ENCODE peak calls at places on chromosome 7, in five cellular contexts. L is CD8-positive, alpha-beta memory T cell; X is naive thymus-derived CD4-positive, alpha-beta T cell; V is left ventricle myocardium inferior; C is neuronal stem cell. P is an unnamed sample.

GRCh38 chr7:17144313-17144712 is 154.1 kb upstream of the AHR start:
- DNase-seq in X (no peak), L (peak), V (no peak), C (no peak), P (peak)

GRCh38 chr7:81111781-81112540 is 193.1 kb upstream of the SEMA3C start:
- DNase-seq in L (no peak), V (no peak), X (no peak), C (no peak), P (peak)

GRCh38 chr7:156071612-156072011 is 259.3 kb upstream of the SHH start:
- DNase-seq in X (no peak), V (no peak), L (no peak), C (no peak), P (no peak)

GRCh38 chr7:20651960-20652544 is 36.6 kb downstream of the ABCB5 start:
- DNase-seq in C (no peak), L (no peak), V (no peak), X (no peak), P (peak)

GRCh38 chr7:43553999-43554398 is 28.9 kb upstream of the STK17A start:
- DNase-seq in L (no peak), V (no peak), X (peak), C (no peak), P (peak)

GRCh38 chr7:5634107-5634950 is 147.1 kb downstream of the RNF216 start:
- DNase-seq in V (peak), X (no peak), L (no peak), C (no peak), P (peak)

GRCh38 chr7:87810130-87810529 is 66.0 kb downstream of the SLC25A40 start:
- DNase-seq in L (no peak), V (no peak), C (peak), X (no peak), P (no peak)

GRCh38 chr7:93366816-93367215 is 134.7 kb downstream of the VPS50 start:
- DNase-seq in C (no peak), V (no peak), X (no peak), L (no peak), P (no peak)

GRCh38 chr7:38880454-38880853 is 28.5 kb downstream of the VPS41 start:
- DNase-seq in X (no peak), L (no peak), V (no peak), C (no peak), P (no peak)

GRCh38 chr7:132837529-132837928 is 244.4 kb downstream of the CHCHD3 start:
- DNase-seq in L (no peak), X (no peak), V (no peak), C (no peak), P (no peak)

GRCh38 chr7:103466814-103467213 is 20.8 kb upstream of the SLC26A5 start:
- DNase-seq in L (no peak), V (no peak), C (no peak), X (no peak), P (no peak)

GRCh38 chr7:32761451-32762320 is 129.9 kb downstream of the KBTBD2 start:
- DNase-seq in X (no peak), V (no peak), L (no peak), C (no peak), P (no peak)

GRCh38 chr7:102875700-102876192 is 37.1 kb upstream of the LRRC17 start:
- DNase-seq in V (no peak), C (no peak), L (no peak), X (no peak), P (peak)

GRCh38 chr7:27191716-27192545 is 6.9 kb upstream of the HOXA11 start:
- DNase-seq in X (no peak), L (no peak), C (no peak), V (no peak), P (no peak)

GRCh38 chr7:155531686-155532085 is 14.7 kb downstream of the CNPY1 start:
- DNase-seq in V (no peak), X (no peak), C (no peak), L (no peak), P (no peak)

GRCh38 chr7:124702385-124702784 is 63.2 kb downstream of the GPR37 start:
- DNase-seq in C (no peak), V (no peak), X (no peak), L (no peak), P (peak)

GRCh38 chr7:30596721-30597120 is 2.0 kb downstream of the GARS1 start:
- DNase-seq in L (no peak), C (no peak), V (no peak), X (no peak), P (no peak)

GRCh38 chr7:20338285-20338684 is 7.6 kb downstream of the ITGB8 start:
- DNase-seq in V (no peak), C (no peak), L (no peak), X (no peak), P (no peak)

GRCh38 chr7:47518827-47519226 is 63.1 kb downstream of the TNS3 start:
- DNase-seq in C (no peak), V (no peak), X (no peak), L (no peak), P (peak)

GRCh38 chr7:47521041-47521795 is 60.7 kb downstream of the TNS3 start:
- DNase-seq in C (no peak), V (no peak), L (no peak), X (no peak), P (no peak)

GRCh38 chr7:47521816-47522561 is 59.9 kb downstream of the TNS3 start:
- DNase-seq in X (no peak), L (no peak), C (no peak), V (no peak), P (no peak)

GRCh38 chr7:47517821-47518480 is 64.0 kb downstream of the TNS3 start:
- DNase-seq in C (no peak), X (no peak), L (no peak), V (no peak), P (no peak)

DNA sequence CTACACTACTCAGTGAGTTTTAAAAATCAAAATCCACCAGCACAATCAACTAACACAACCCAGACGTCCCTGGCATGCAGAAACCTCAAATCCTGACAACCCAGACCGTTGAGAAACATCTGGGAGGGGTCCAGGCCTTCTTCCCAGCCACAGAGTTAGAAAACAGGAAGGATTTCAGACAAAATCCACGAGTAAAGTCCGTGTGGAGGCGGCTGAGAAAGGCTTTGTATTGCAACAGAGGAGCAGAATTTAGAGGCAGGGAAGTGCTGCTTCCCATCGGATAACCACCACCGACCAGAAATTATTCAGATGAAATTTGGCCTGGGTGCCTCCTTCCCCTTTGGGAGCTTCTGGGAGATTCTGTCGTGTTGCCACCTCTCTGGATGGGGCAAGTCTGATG is 61.5 kb downstream of the TNS3 start:
- DNase-seq in L (no peak), V (peak), C (no peak), X (no peak), P (peak)
- H3K27ac ChIP-seq in L (no peak), V (peak), C (no peak), X (no peak), P (peak)

GRCh38 chr7:711967-712600 is 14.4 kb upstream of the DNAAF5 start:
- DNase-seq in C (no peak), X (peak), L (no peak), V (no peak), P (no peak)
- H3K27ac ChIP-seq in C (no peak), X (peak), L (no peak), V (peak), P (no peak)

GRCh38 chr7:149859369-149859768 is 14.4 kb upstream of the ATP6V0E2 start:
- DNase-seq in V (no peak), L (no peak), X (no peak), C (no peak), P (no peak)

GRCh38 chr7:149855368-149856305 is 17.5 kb downstream of the ZNF862 start:
- DNase-seq in L (no peak), V (no peak), C (no peak), X (no peak), P (peak)

GRCh38 chr7:149854611-149855367 is 16.6 kb downstream of the ZNF862 start:
- DNase-seq in C (no peak), L (no peak), X (peak), V (peak), P (peak)

GRCh38 chr7:149859881-149860280 is 13.9 kb upstream of the ATP6V0E2 start:
- DNase-seq in V (no peak), C (no peak), L (no peak), X (no peak), P (no peak)

DNA sequence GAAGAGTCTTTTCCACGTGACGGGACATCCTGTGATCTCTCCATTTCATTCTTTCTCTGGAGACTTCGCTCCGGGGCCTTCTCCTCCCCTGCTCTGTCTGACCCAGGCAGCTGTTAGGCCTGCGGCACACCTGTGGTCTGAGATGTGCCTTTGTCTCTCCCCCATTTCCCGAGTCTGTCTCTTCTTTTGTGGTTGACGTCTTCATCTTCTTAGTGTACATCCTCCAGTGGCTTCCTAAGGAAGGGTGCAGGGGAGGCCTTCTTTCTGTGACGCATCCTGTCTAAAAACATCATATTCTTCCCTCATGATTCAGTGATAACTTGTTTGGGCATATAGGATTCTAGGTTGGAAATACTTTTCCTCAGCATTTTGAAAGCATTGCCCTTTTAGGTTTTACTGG is 17.2 kb upstream of the ATP6V0E2 start:
- DNase-seq in L (no peak), X (peak), V (no peak), C (no peak), P (no peak)
- H3K27ac ChIP-seq in L (no peak), X (peak), V (no peak), C (no peak), P (no peak)

GRCh38 chr7:95004618-95005282 is 97.4 kb downstream of the PPP1R9A start:
- DNase-seq in X (no peak), V (no peak), L (no peak), C (no peak), P (peak)

GRCh38 chr7:95001258-95001657 is 93.9 kb downstream of the PPP1R9A start:
- DNase-seq in L (no peak), X (no peak), C (no peak), V (no peak), P (no peak)

GRCh38 chr7:94998951-94999350 is 91.6 kb downstream of the PPP1R9A start:
- DNase-seq in L (no peak), X (no peak), V (no peak), C (no peak), P (no peak)

GRCh38 chr7:95002726-95003125 is 95.3 kb downstream of the PPP1R9A start:
- DNase-seq in X (no peak), V (no peak), C (no peak), L (no peak), P (no peak)

DNA sequence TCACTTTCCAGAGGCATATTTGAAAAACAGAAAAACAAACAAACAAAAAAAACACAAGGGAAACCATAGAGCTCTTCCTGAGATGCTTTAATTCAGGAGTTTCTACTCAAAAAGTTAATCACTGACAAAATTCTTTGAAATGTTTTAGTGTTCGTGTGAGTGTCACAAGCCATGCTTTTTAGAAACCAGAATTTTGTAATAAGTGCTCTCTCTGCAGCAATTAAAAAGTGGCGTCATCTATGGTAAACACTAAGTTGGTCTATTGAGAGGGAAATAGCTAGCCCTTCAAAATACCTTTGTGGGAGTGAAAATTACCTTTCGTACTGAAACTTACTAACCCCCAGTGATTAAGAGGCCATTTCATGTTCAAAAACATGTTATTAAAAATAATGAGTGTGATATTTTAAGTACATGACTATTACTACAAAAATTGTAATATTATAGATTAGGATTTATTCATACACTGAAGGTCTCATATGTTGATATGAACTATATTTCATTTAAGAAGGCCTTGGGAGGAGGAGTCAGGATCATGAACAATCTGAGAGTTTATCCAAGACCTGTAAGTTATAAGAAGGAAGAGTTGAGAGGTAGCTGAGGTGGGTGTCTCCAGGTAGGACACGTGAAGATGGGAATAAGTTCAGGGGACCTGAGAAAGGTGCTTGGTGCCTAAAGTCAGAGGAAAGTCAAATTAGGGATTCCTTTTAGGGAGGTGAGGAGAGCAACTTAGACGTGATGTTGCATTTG is 94.6 kb downstream of the PPP1R9A start:
- DNase-seq in X (no peak), C (no peak), V (no peak), L (no peak), P (no peak)
- H3K27ac ChIP-seq in X (no peak), C (no peak), V (no peak), L (no peak), P (no peak)

DNA sequence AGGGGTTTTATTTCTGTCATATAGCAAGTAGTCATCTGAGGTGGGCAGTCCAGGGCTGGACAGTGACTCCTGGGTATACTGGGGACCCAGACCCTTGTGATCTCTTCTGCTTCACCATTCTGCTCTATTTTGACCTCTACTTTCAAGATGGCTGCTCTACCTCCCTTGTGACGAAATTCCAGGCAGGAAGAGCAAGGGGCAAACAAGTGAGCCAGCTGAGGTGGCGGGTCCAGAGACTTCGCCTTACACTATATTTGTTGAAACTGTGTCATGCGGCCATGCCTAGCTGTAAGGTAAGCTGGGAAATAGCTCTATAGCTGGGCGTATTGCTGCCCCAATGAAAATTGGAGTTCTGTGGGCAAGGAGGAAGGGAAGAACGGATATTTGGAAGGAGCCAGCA is 7.9 kb upstream of the CPA1 start:
- DNase-seq in L (no peak), C (no peak), V (no peak), X (no peak), P (no peak)
- H3K27ac ChIP-seq in L (no peak), C (no peak), V (peak), X (no peak), P (peak)

GRCh38 chr7:22868509-22868908 is 45.9 kb upstream of the TOMM7 start:
- DNase-seq in C (no peak), L (no peak), V (no peak), X (no peak), P (no peak)

GRCh38 chr7:22874904-22875303 is 52.3 kb upstream of the TOMM7 start:
- DNase-seq in X (no peak), V (no peak), C (no peak), L (no peak), P (no peak)

GRCh38 chr7:22875475-22875874 is 52.8 kb upstream of the TOMM7 start:
- DNase-seq in L (no peak), X (no peak), C (no peak), V (no peak), P (no peak)

GRCh38 chr7:22867589-22867988 is 44.9 kb upstream of the TOMM7 start:
- DNase-seq in V (no peak), C (no peak), L (no peak), X (no peak), P (no peak)

DNA sequence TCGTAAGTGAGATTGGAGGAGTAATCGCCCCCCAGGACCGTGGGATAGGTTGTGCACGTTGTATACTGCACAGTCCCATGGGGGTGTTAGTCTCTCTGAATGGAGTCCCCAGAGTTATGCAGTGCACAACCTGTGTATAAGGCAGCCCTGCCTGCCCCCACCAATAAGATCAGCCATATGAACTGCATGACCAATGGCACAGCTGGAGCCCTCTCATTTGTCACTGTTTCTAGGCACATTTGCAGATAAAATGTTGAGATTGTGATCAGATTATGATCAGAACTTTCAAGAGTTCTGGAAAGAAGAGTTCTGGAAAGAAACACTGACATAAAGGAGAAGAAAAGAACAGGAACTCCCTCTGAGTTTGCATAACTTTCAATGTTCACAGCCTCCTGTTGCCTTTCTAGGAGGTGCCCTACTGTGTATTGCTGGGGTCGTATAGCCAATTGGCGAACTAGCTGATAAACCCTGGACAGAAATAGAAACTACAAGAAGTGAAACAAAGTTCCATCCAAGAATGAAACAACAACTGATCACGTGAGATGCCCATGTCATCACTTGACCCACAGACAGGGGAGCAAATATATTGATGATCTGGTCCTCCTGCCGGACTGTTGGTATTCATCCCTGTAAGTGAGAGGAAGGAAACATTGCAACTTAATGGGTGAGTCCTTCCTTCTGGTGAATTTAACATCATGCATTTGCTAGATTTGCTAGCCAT is 49.6 kb upstream of the TOMM7 start:
- DNase-seq in C (no peak), L (no peak), X (no peak), V (no peak), P (no peak)
- H3K27ac ChIP-seq in C (no peak), L (no peak), X (no peak), V (no peak), P (no peak)

GRCh38 chr7:7745966-7746365 is 27.6 kb upstream of the RPA3 start:
- DNase-seq in X (no peak), C (no peak), L (no peak), V (no peak), P (no peak)

GRCh38 chr7:7745258-7745657 is 26.9 kb upstream of the RPA3 start:
- DNase-seq in V (no peak), C (no peak), X (no peak), L (no peak), P (no peak)

GRCh38 chr7:7742223-7742622 is 23.8 kb upstream of the RPA3 start:
- DNase-seq in X (no peak), V (no peak), C (no peak), L (no peak), P (no peak)

GRCh38 chr7:7750571-7751242 is 32.3 kb upstream of the RPA3 start:
- DNase-seq in L (no peak), C (no peak), V (no peak), X (no peak), P (no peak)

DNA sequence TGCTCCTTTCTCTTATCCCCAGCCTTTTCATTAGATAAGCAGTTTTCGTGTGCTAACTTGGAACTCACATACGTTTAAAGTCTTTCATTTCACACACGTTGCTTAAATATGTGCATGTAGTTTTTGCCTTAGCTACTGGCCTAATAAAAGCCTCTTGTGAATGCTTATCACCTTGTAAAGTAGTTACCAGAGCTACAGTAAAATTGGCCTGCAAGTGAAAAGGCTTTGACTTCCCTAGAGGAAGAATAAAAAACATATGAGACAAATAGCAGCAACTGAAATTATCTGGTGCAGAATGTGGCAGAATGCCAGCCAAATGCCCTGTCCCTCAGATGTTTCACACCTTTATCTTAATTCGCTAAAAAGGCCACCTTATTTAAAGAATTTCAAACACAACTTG is 28.0 kb upstream of the RPA3 start:
- DNase-seq in C (no peak), X (no peak), L (no peak), V (no peak), P (no peak)
- H3K27ac ChIP-seq in C (no peak), X (no peak), L (no peak), V (peak), P (no peak)